ENCODE peak calls at places on chromosomes 16 and 17, in nine cellular contexts. One of them, this sample, is unnamed.

GRCh38 chr17:72030067-72030899 is 90.5 kb upstream of the SOX9 start:
- DNase-seq in PC-3: peak
- DNase-seq in fibroblast of pulmonary artery: peak
- DNase-seq in dorsolateral prefrontal cortex: peak
- DNase-seq in tibial artery: no peak
- DNase-seq in breast epithelium: no peak
- DNase-seq in mucosa of descending colon: peak
- DNase-seq in MCF 10A: no peak
- DNase-seq in hepatocyte: peak
- DNase-seq in this sample: peak

GRCh38 chr16:3520398-3520797 is 19.6 kb downstream of the CLUAP1 start:
- DNase-seq in PC-3: no peak
- DNase-seq in fibroblast of pulmonary artery: no peak
- DNase-seq in dorsolateral prefrontal cortex: no peak
- DNase-seq in tibial artery: no peak
- DNase-seq in breast epithelium: no peak
- DNase-seq in mucosa of descending colon: no peak
- DNase-seq in MCF 10A: no peak
- DNase-seq in hepatocyte: peak
- DNase-seq in this sample: no peak

GRCh38 chr17:38910325-38910724 is 15.1 kb upstream of the LASP1NB start:
- DNase-seq in PC-3: no peak
- DNase-seq in fibroblast of pulmonary artery: no peak
- DNase-seq in dorsolateral prefrontal cortex: peak
- DNase-seq in tibial artery: no peak
- DNase-seq in breast epithelium: no peak
- DNase-seq in mucosa of descending colon: no peak
- DNase-seq in MCF 10A: no peak
- DNase-seq in hepatocyte: no peak
- DNase-seq in this sample: no peak

GRCh38 chr16:65731840-65732239 is 610.0 kb upstream of the CDH11 start:
- DNase-seq in PC-3: peak
- DNase-seq in fibroblast of pulmonary artery: no peak
- DNase-seq in dorsolateral prefrontal cortex: no peak
- DNase-seq in tibial artery: no peak
- DNase-seq in breast epithelium: no peak
- DNase-seq in mucosa of descending colon: no peak
- DNase-seq in MCF 10A: peak
- DNase-seq in hepatocyte: no peak
- DNase-seq in this sample: no peak

GRCh38 chr17:79463421-79464309 is 147.2 kb downstream of the RBFOX3 start:
- DNase-seq in PC-3: no peak
- DNase-seq in fibroblast of pulmonary artery: no peak
- DNase-seq in dorsolateral prefrontal cortex: no peak
- DNase-seq in tibial artery: no peak
- DNase-seq in breast epithelium: no peak
- DNase-seq in mucosa of descending colon: no peak
- DNase-seq in MCF 10A: no peak
- DNase-seq in hepatocyte: no peak
- DNase-seq in this sample: no peak

GRCh38 chr17:50051082-50051576 is 4.8 kb upstream of the ITGA3 start:
- DNase-seq in PC-3: peak
- DNase-seq in fibroblast of pulmonary artery: peak
- DNase-seq in dorsolateral prefrontal cortex: no peak
- DNase-seq in tibial artery: no peak
- DNase-seq in breast epithelium: no peak
- DNase-seq in mucosa of descending colon: no peak
- DNase-seq in MCF 10A: peak
- DNase-seq in hepatocyte: peak
- DNase-seq in this sample: peak

GRCh38 chr16:88762941-88763340 is 22.1 kb downstream of the PIEZO1 start:
- DNase-seq in PC-3: no peak
- DNase-seq in fibroblast of pulmonary artery: no peak
- DNase-seq in dorsolateral prefrontal cortex: no peak
- DNase-seq in tibial artery: no peak
- DNase-seq in breast epithelium: no peak
- DNase-seq in mucosa of descending colon: no peak
- DNase-seq in MCF 10A: no peak
- DNase-seq in hepatocyte: no peak
- DNase-seq in this sample: no peak

GRCh38 chr17:8109669-8110455 is 8.5 kb downstream of the ALOXE3 start:
- DNase-seq in PC-3: peak
- DNase-seq in fibroblast of pulmonary artery: peak
- DNase-seq in dorsolateral prefrontal cortex: peak
- DNase-seq in tibial artery: no peak
- DNase-seq in breast epithelium: peak
- DNase-seq in mucosa of descending colon: peak
- DNase-seq in MCF 10A: peak
- DNase-seq in hepatocyte: peak
- DNase-seq in this sample: peak

GRCh38 chr16:85229869-85230416 is 117.7 kb upstream of the CIBAR2 start:
- DNase-seq in PC-3: no peak
- DNase-seq in fibroblast of pulmonary artery: no peak
- DNase-seq in dorsolateral prefrontal cortex: no peak
- DNase-seq in tibial artery: no peak
- DNase-seq in breast epithelium: no peak
- DNase-seq in mucosa of descending colon: no peak
- DNase-seq in MCF 10A: no peak
- DNase-seq in hepatocyte: no peak
- DNase-seq in this sample: no peak

GRCh38 chr17:78029697-78030096 is 71.2 kb downstream of the TNRC6C start:
- DNase-seq in PC-3: no peak
- DNase-seq in fibroblast of pulmonary artery: no peak
- DNase-seq in dorsolateral prefrontal cortex: no peak
- DNase-seq in tibial artery: no peak
- DNase-seq in breast epithelium: no peak
- DNase-seq in mucosa of descending colon: no peak
- DNase-seq in MCF 10A: no peak
- DNase-seq in hepatocyte: no peak
- DNase-seq in this sample: no peak

GRCh38 chr17:55442953-55443683 is 21.5 kb upstream of the MMD start:
- DNase-seq in PC-3: no peak
- DNase-seq in fibroblast of pulmonary artery: peak
- DNase-seq in dorsolateral prefrontal cortex: no peak
- DNase-seq in tibial artery: no peak
- DNase-seq in breast epithelium: no peak
- DNase-seq in mucosa of descending colon: no peak
- DNase-seq in MCF 10A: no peak
- DNase-seq in hepatocyte: no peak
- DNase-seq in this sample: no peak

GRCh38 chr16:55552621-55553020 is 13.9 kb upstream of the CAPNS2 start:
- DNase-seq in PC-3: peak
- DNase-seq in fibroblast of pulmonary artery: peak
- DNase-seq in dorsolateral prefrontal cortex: no peak
- DNase-seq in tibial artery: no peak
- DNase-seq in breast epithelium: no peak
- DNase-seq in mucosa of descending colon: no peak
- DNase-seq in MCF 10A: peak
- DNase-seq in hepatocyte: peak
- DNase-seq in this sample: no peak

GRCh38 chr16:15735610-15736009 is 85.6 kb downstream of the NDE1 start:
- DNase-seq in PC-3: no peak
- DNase-seq in fibroblast of pulmonary artery: no peak
- DNase-seq in dorsolateral prefrontal cortex: no peak
- DNase-seq in tibial artery: no peak
- DNase-seq in breast epithelium: no peak
- DNase-seq in mucosa of descending colon: no peak
- DNase-seq in MCF 10A: no peak
- DNase-seq in hepatocyte: no peak
- DNase-seq in this sample: no peak

DNA sequence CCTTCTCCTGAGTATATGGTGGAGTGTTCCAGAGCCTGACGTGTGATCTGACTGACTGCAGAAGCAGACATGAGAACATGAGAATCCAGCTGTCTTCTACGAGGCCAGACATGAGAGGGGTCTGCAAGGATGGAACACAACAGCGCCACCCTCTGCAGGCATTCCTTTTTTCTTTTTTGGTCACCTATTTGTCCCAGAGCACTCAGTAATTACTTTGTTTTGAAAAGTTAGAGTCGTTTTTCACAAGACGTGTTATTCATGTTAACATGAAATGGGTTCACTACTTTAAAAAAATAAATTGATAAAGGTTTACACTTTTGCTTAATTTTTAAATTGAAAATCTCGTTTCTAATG is 43.8 kb upstream of the ATP2A3 start:
- DNase-seq in PC-3: no peak
- DNase-seq in fibroblast of pulmonary artery: peak
- DNase-seq in dorsolateral prefrontal cortex: no peak
- DNase-seq in tibial artery: no peak
- DNase-seq in breast epithelium: no peak
- DNase-seq in mucosa of descending colon: no peak
- DNase-seq in MCF 10A: no peak
- DNase-seq in hepatocyte: no peak
- DNase-seq in this sample: no peak
- TF ChIP-seq CTCF in PC-3: peak
- TF ChIP-seq CTCF in fibroblast of pulmonary artery: peak
- TF ChIP-seq CTCF in dorsolateral prefrontal cortex: no peak
- TF ChIP-seq CTCF in tibial artery: no peak
- TF ChIP-seq CTCF in breast epithelium: no peak
- TF ChIP-seq CTCF in mucosa of descending colon: no peak
- TF ChIP-seq CTCF in MCF 10A: no peak
- TF ChIP-seq CTCF in hepatocyte: peak
- TF ChIP-seq CTCF in this sample: no peak

GRCh38 chr17:17748179-17748578 is 66.9 kb downstream of the RAI1 start:
- DNase-seq in PC-3: no peak
- DNase-seq in fibroblast of pulmonary artery: no peak
- DNase-seq in dorsolateral prefrontal cortex: no peak
- DNase-seq in tibial artery: no peak
- DNase-seq in breast epithelium: no peak
- DNase-seq in mucosa of descending colon: no peak
- DNase-seq in MCF 10A: no peak
- DNase-seq in hepatocyte: no peak
- DNase-seq in this sample: no peak
- TF ChIP-seq CTCF in PC-3: peak
- TF ChIP-seq CTCF in fibroblast of pulmonary artery: no peak
- TF ChIP-seq CTCF in dorsolateral prefrontal cortex: no peak
- TF ChIP-seq CTCF in tibial artery: no peak
- TF ChIP-seq CTCF in breast epithelium: no peak
- TF ChIP-seq CTCF in mucosa of descending colon: no peak
- TF ChIP-seq CTCF in MCF 10A: no peak
- TF ChIP-seq CTCF in hepatocyte: no peak
- TF ChIP-seq CTCF in this sample: no peak

DNA sequence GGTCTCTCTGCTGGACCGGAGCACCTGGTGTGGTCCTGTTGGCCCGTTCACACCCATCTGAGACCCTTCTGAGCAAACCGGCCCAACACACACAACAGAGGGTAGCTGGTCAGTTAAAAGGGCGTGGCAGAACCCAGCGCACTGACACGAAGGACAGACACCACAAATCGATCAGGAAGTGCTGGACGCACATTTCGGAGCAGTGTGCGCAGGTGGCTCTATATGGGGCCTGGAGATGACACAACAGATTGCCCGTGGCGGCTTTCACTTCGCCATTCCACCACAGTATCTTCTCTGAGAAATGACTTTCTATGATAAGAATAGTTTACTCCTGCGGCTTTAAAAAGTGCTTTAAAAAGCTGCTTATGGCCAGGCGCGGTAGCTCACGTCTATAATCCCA is 12.5 kb downstream of the CCDC57 start:
- DNase-seq in PC-3: no peak
- DNase-seq in fibroblast of pulmonary artery: no peak
- DNase-seq in dorsolateral prefrontal cortex: no peak
- DNase-seq in tibial artery: no peak
- DNase-seq in breast epithelium: no peak
- DNase-seq in mucosa of descending colon: no peak
- DNase-seq in MCF 10A: no peak
- DNase-seq in hepatocyte: no peak
- DNase-seq in this sample: no peak
- TF ChIP-seq CTCF in PC-3: no peak
- TF ChIP-seq CTCF in fibroblast of pulmonary artery: no peak
- TF ChIP-seq CTCF in dorsolateral prefrontal cortex: no peak
- TF ChIP-seq CTCF in tibial artery: no peak
- TF ChIP-seq CTCF in breast epithelium: no peak
- TF ChIP-seq CTCF in mucosa of descending colon: no peak
- TF ChIP-seq CTCF in MCF 10A: no peak
- TF ChIP-seq CTCF in hepatocyte: no peak
- TF ChIP-seq CTCF in this sample: no peak

GRCh38 chr17:16354585-16354984 is 1.3 kb upstream of the CENPV start:
- DNase-seq in PC-3: no peak
- DNase-seq in fibroblast of pulmonary artery: no peak
- DNase-seq in dorsolateral prefrontal cortex: no peak
- DNase-seq in tibial artery: no peak
- DNase-seq in breast epithelium: no peak
- DNase-seq in mucosa of descending colon: no peak
- DNase-seq in MCF 10A: no peak
- DNase-seq in hepatocyte: no peak
- DNase-seq in this sample: no peak

GRCh38 chr17:16351831-16352230 is 1.4 kb downstream of the CENPV start:
- DNase-seq in PC-3: no peak
- DNase-seq in fibroblast of pulmonary artery: peak
- DNase-seq in dorsolateral prefrontal cortex: no peak
- DNase-seq in tibial artery: no peak
- DNase-seq in breast epithelium: no peak
- DNase-seq in mucosa of descending colon: no peak
- DNase-seq in MCF 10A: peak
- DNase-seq in hepatocyte: no peak
- DNase-seq in this sample: no peak

GRCh38 chr17:16352303-16352837 is 899 bp downstream of the CENPV start:
- DNase-seq in PC-3: no peak
- DNase-seq in fibroblast of pulmonary artery: peak
- DNase-seq in dorsolateral prefrontal cortex: peak
- DNase-seq in tibial artery: no peak
- DNase-seq in breast epithelium: no peak
- DNase-seq in mucosa of descending colon: peak
- DNase-seq in MCF 10A: peak
- DNase-seq in hepatocyte: peak
- DNase-seq in this sample: peak

GRCh38 chr17:16353702-16354174 is 469 bp upstream of the CENPV start:
- DNase-seq in PC-3: no peak
- DNase-seq in fibroblast of pulmonary artery: no peak
- DNase-seq in dorsolateral prefrontal cortex: no peak
- DNase-seq in tibial artery: no peak
- DNase-seq in breast epithelium: no peak
- DNase-seq in mucosa of descending colon: no peak
- DNase-seq in MCF 10A: no peak
- DNase-seq in hepatocyte: no peak
- DNase-seq in this sample: no peak

DNA sequence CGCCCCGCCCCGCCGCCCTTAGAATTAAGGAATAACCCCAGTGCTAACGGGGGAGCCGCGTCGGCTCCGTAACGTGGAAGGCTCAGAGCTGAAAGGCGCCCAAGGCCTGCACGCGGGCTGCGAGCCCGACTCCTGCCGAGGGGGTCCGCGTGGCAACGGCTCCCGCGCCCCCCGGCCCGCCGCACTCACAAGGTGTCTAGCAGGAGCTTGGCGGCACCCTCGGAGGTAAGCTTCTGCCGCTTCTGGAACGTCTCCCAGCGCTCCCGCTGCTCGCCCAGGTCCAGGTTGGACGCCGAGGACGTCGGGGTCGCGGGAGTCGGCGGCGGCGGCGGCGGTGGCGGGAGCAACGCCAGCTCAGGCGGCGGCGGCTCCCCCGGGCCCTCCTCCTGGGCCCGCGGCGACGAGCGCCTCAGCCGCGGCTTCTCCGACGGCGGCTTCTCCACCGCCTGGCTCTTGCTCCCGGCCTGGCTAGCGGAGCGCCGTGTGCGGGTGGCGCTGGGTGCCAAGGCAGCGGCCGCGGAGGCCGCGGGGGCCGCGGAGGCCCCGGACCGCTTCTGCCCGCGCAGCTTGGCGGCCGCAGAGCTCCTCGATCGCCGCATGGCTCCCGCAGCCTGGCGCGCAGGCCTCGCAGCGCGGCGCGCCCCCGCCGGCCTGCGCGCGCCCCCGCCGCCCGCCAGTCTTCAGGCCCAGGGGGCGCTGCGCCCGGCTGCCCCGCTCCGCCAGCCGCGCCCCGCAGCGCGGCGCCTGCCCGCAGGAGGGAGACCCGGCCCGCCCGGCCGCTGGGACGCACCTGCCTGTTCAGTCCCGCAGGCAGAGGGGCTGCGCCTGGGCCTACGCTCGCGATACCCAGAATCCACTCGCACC is at the start of gene CENPV:
- DNase-seq in PC-3: no peak
- DNase-seq in fibroblast of pulmonary artery: peak
- DNase-seq in dorsolateral prefrontal cortex: peak
- DNase-seq in tibial artery: no peak
- DNase-seq in breast epithelium: no peak
- DNase-seq in mucosa of descending colon: peak
- DNase-seq in MCF 10A: peak
- DNase-seq in hepatocyte: peak
- DNase-seq in this sample: peak
- TF ChIP-seq CTCF in PC-3: no peak
- TF ChIP-seq CTCF in fibroblast of pulmonary artery: no peak
- TF ChIP-seq CTCF in dorsolateral prefrontal cortex: no peak
- TF ChIP-seq CTCF in tibial artery: no peak
- TF ChIP-seq CTCF in breast epithelium: no peak
- TF ChIP-seq CTCF in mucosa of descending colon: no peak
- TF ChIP-seq CTCF in MCF 10A: no peak
- TF ChIP-seq CTCF in hepatocyte: no peak
- TF ChIP-seq CTCF in this sample: no peak

This sample was measured in Calu3.